ENCODE peak calls at places on chromosomes 3 and 15, in five cellular contexts. N is neuronal stem cell, M is H9, J is H1, O is trophoblast cell. Z is an unnamed sample.
A peak's percentile ranks its signal among the peaks of the same experiment; 100 is the strongest.

GRCh38 chr15:50968353-50968752 is 59.9 kb downstream of the AP4E1 start:
- DNase-seq in N (no peak), M (no peak), J (no peak), O (no peak), Z (no peak)

GRCh38 chr3:46222435-46223161 is 14.5 kb upstream of the CCR1 start:
- DNase-seq in J (no peak), M (no peak), O (no peak), N (no peak), Z (no peak)

GRCh38 chr15:88467935-88468528 is 524 bp downstream of the MRPS11 start:
- DNase-seq in M (no peak), O (no peak), N (no peak), J (no peak), Z (peak; percentile 52)

GRCh38 chr15:88894819-88895767 is at the start of gene HAPLN3:
- DNase-seq in N (no peak), M (peak; percentile 67), J (no peak), O (peak; percentile 44), Z (peak; percentile 29)

GRCh38 chr3:37542286-37542685 is 319.4 kb upstream of the CTDSPL start:
- DNase-seq in N (no peak), J (no peak), O (no peak), M (no peak), Z (no peak)

GRCh38 chr15:22895465-22896190 is 57.2 kb downstream of the NIPA2 start:
- DNase-seq in N (no peak), O (peak; percentile 99), M (no peak), J (no peak), Z (no peak)

GRCh38 chr3:17355591-17355990 is 386.8 kb downstream of the TBC1D5 start:
- DNase-seq in M (no peak), O (no peak), J (no peak), N (no peak), Z (no peak)

GRCh38 chr15:55546718-55547117 is 38.7 kb upstream of the DNAAF4 start:
- DNase-seq in O (no peak), N (no peak), M (no peak), J (no peak), Z (no peak)

GRCh38 chr15:74531144-74531811 is 9.7 kb upstream of the ARID3B start:
- DNase-seq in M (peak; percentile 72), J (no peak), O (peak; percentile 88), N (no peak), Z (peak; percentile 88)

GRCh38 chr3:138846350-138846756 is 11.6 kb upstream of the PIK3CB start:
- DNase-seq in J (no peak), O (peak; percentile 72), M (no peak), N (no peak), Z (no peak)
- H3K4me2 ChIP-seq in J (peak overlapping the region; percentile 83), O (peak overlapping the region; percentile 43), M (peak overlapping the region; percentile 36), N (no peak overlapping the region), Z (no peak overlapping the region)

DNA sequence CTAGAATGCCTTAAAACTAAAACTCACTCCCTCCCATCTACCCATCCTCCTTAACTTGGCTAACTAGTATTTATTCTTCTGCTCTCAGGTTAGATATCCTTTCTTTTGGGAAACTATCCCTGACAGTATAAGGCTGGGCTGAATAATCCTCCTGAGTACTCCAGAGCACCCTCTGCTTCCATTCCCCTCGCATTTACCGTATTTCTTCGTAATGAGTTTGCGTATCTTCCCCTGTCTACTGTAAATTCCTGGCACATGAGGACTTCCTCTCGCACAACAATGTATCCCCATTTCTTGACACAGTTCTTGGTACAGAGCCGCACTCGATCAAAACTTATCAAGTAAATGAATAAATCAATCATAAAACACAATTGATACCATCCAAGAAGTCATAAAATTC is 82.9 kb upstream of the AKAP13 start:
- DNase-seq in O (no peak), N (no peak), J (no peak), M (no peak), Z (no peak)
- H3K9ac ChIP-seq in O (no peak overlapping the region), N (no peak overlapping the region), J (no peak overlapping the region), M (no peak overlapping the region), Z (peak overlapping the region; percentile 79)

DNA sequence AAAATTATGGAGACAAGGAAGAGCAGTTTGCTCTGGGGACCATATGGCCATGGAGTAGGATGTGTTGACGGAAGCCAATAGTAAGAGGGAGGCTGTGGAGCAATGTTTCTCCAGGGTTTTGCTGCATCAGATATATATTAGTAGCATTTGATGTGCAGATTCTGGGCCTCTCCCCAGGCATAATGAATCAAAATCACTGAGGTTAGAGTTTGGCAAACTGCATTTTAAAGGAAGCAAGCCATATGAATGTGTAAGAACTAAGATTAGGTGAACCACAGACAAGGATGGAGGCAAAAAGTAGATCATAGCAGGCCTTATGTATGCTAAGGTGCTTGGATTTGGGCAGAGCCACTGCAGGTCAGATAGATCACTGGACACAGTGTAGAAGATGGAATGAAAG is 192.9 kb upstream of the IL12A start:
- DNase-seq in N (no peak), J (no peak), M (no peak), O (no peak), Z (no peak)
- H2BK12ac ChIP-seq in N (no peak overlapping the region), J (no peak overlapping the region), M (no peak overlapping the region), O (no peak overlapping the region), Z (peak overlapping the region; percentile 26)

GRCh38 chr15:101243420-101243819 is 8.4 kb downstream of the CHSY1 start:
- DNase-seq in O (no peak), N (no peak), M (no peak), J (no peak), Z (no peak)

GRCh38 chr15:101244889-101245668 is 6.8 kb downstream of the CHSY1 start:
- DNase-seq in N (no peak), M (no peak), O (no peak), J (no peak), Z (no peak)

GRCh38 chr15:101242160-101242998 is 9.5 kb downstream of the CHSY1 start:
- DNase-seq in O (no peak), N (no peak), J (no peak), M (no peak), Z (peak; percentile 56)

GRCh38 chr15:101242999-101243336 is 8.9 kb downstream of the CHSY1 start:
- DNase-seq in J (no peak), O (no peak), N (no peak), M (no peak), Z (no peak)

GRCh38 chr15:101244039-101244781 is 7.6 kb downstream of the CHSY1 start:
- DNase-seq in N (no peak), M (no peak), J (no peak), O (no peak), Z (no peak)
- H3K4me2 ChIP-seq in N (no peak overlapping the region), M (no peak overlapping the region), J (no peak overlapping the region), O (no peak overlapping the region), Z (no peak overlapping the region)

GRCh38 chr3:81485444-81485865 is 276.0 kb downstream of the GBE1 start:
- DNase-seq in N (no peak), M (no peak), O (no peak), J (no peak), Z (peak; percentile 27)
- H3K9ac ChIP-seq in N (no peak overlapping the region), M (no peak overlapping the region), O (no peak overlapping the region), J (no peak overlapping the region), Z (peak overlapping the region; percentile 73)

GRCh38 chr15:98131924-98132323 is 171.4 kb downstream of the ARRDC4 start:
- DNase-seq in J (no peak), M (no peak), N (no peak), O (no peak), Z (peak; percentile 9)
- H2BK12ac ChIP-seq in J (no peak overlapping the region), M (no peak overlapping the region), N (no peak overlapping the region), O (no peak overlapping the region), Z (no peak overlapping the region)